ENCODE peak calls at places on chromosomes 5 and 9, in nine cellular contexts. A is upper lobe of right lung; T is naive thymus-derived CD8-positive, alpha-beta T cell; R is fibroblast of the conjunctiva; Y is HepG2; V is BJ; O is PC-9; Q is Right ventricle myocardium superior; N is AG09319. I is an unnamed sample.

GRCh38 chr5:163347671-163348070 is 89.7 kb upstream of the CCNG1 start:
- DNase-seq in Y (peak; percentile 59), A (no peak), R (peak; percentile 60), T (peak; percentile 25), Q (no peak), O (no peak), N (peak; percentile 10), V (peak; percentile 2), I (peak; percentile 15)

GRCh38 chr9:74322661-74323314 is 174.3 kb upstream of the RORB start:
- DNase-seq in Y (no peak), V (no peak), O (no peak), N (no peak), R (no peak), T (peak; percentile 4), Q (no peak), A (no peak), I (no peak)

GRCh38 chr5:56625577-56625976 is 189.8 kb upstream of the MAP3K1 start:
- DNase-seq in R (peak; percentile 89), T (no peak), Y (no peak), Q (no peak), N (peak; percentile 72), V (peak; percentile 93), O (peak; percentile 89), A (no peak), I (peak; percentile 46)

GRCh38 chr5:181189363-181189961 is 15.5 kb downstream of the TRIM7 start:
- DNase-seq in V (no peak), N (no peak), O (no peak), Y (no peak), T (peak; percentile 71), Q (peak; percentile 64), R (no peak), A (peak; percentile 73), I (no peak)

GRCh38 chr5:123720955-123721354 is 209.0 kb downstream of the CSNK1G3 start:
- DNase-seq in R (no peak), Q (no peak), Y (no peak), V (no peak), T (no peak), N (no peak), A (no peak), O (no peak), I (no peak)

GRCh38 chr9:131738838-131739191 is 1.1 kb downstream of the RAPGEF1 start:
- DNase-seq in N (no peak), R (no peak), Q (no peak), T (peak; percentile 24), O (peak; percentile 73), A (no peak), Y (no peak), V (no peak), I (no peak)

GRCh38 chr5:179927834-179928233 is 20.1 kb upstream of the TBC1D9B start:
- DNase-seq in T (no peak), O (no peak), Y (no peak), V (no peak), N (no peak), R (no peak), Q (no peak), A (no peak), I (no peak)

GRCh38 chr5:17665836-17666235 is 31.6 kb downstream of the TAF11L14 start:
- DNase-seq in Q (no peak), R (no peak), Y (no peak), T (no peak), O (no peak), V (no peak), N (no peak), A (no peak), I (no peak)

GRCh38 chr9:16458696-16459420 is 411.6 kb downstream of the BNC2 start:
- DNase-seq in T (no peak), N (no peak), V (no peak), Y (no peak), O (no peak), R (no peak), Q (no peak), A (no peak), I (no peak)

GRCh38 chr5:120599576-120599975 is 135.5 kb downstream of the PRR16 start:
- DNase-seq in T (no peak), N (peak; percentile 70), R (peak; percentile 71), A (no peak), Q (no peak), O (peak; percentile 85), Y (no peak), V (no peak), I (no peak)

GRCh38 chr9:36928670-36929349 is 105.3 kb downstream of the PAX5 start:
- DNase-seq in N (no peak), O (peak; percentile 60), Y (no peak), R (no peak), A (no peak), Q (no peak), T (no peak), V (no peak), I (peak; percentile 23)

GRCh38 chr9:111597852-111598729 is 1.4 kb downstream of the PTGR1 start:
- DNase-seq in Q (peak; percentile 80), V (peak; percentile 19), A (peak; percentile 81), R (no peak), N (peak; percentile 39), O (peak; percentile 66), Y (peak; percentile 55), T (peak; percentile 61), I (peak; percentile 23)

GRCh38 chr9:32589083-32589713 is 16.2 kb upstream of the NDUFB6 start:
- DNase-seq in R (peak; percentile 6), A (no peak), Y (peak; percentile 28), O (peak; percentile 55), Q (no peak), T (no peak), N (no peak), V (no peak), I (no peak)

GRCh38 chr5:177509361-177509951 is at the start of gene DOK3:
- DNase-seq in Y (no peak), R (no peak), N (no peak), O (no peak), T (no peak), Q (peak; percentile 78), A (peak; percentile 85), V (no peak), I (no peak)

GRCh38 chr5:115096034-115096769 is 73.5 kb downstream of the TRIM36 start:
- DNase-seq in T (no peak), Y (no peak), V (no peak), R (no peak), Q (no peak), N (no peak), A (no peak), O (no peak), I (no peak)

GRCh38 chr9:124088476-124088837 is 76.9 kb downstream of the LHX2 start:
- DNase-seq in Q (no peak), O (no peak), A (no peak), R (no peak), N (no peak), Y (no peak), V (no peak), T (no peak), I (no peak)

GRCh38 chr5:67204821-67205220 is 8.2 kb upstream of the CD180 start:
- DNase-seq in T (no peak), A (no peak), N (no peak), R (no peak), Y (no peak), Q (no peak), O (no peak), V (no peak), I (no peak)

GRCh38 chr9:36873247-36873875 is 160.7 kb downstream of the PAX5 start:
- DNase-seq in N (peak; percentile 12), R (peak; percentile 47), O (peak; percentile 40), V (no peak), A (peak; percentile 82), Y (peak; percentile 62), T (peak; percentile 67), Q (peak; percentile 73), I (peak; percentile 19)

GRCh38 chr5:17114233-17114632 is 103.2 kb upstream of the BASP1 start:
- DNase-seq in O (peak; percentile 95), V (no peak), A (no peak), Y (no peak), T (no peak), R (no peak), N (no peak), Q (no peak), I (no peak)